ENCODE peak calls at places on chromosomes 7 and 10, in seven cellular contexts. Z is mesendoderm, R is H9, J is neuronal stem cell, L is H1, U is mesenchymal stem cell, W is trophoblast cell. Y is an unnamed sample.

GRCh38 chr10:118584181-118584954 is 11.1 kb downstream of the PRLHR start:
- DNase-seq in Z (no peak), R (no peak), J (no peak), L (no peak), U (peak; percentile 22), W (no peak), Y (peak; percentile 70)

GRCh38 chr10:127195041-127195506 is 1.3 kb downstream of the INSYN2A start:
- DNase-seq in Z (peak; percentile 66), R (peak; percentile 56), J (no peak), L (peak; percentile 67), U (no peak), W (no peak), Y (no peak)

GRCh38 chr7:143288836-143289235 is 685 bp downstream of the CASP2 start:
- DNase-seq in Z (peak; percentile 48), R (no peak), J (no peak), L (no peak), U (peak; percentile 42), W (no peak), Y (peak; percentile 18)

GRCh38 chr10:43707755-43708154 is 59.1 kb upstream of the ZNF32 start:
- DNase-seq in Z (no peak), R (no peak), J (no peak), L (no peak), U (no peak), W (no peak), Y (no peak)

GRCh38 chr7:144404911-144405310 is 1.4 kb upstream of the NOBOX start:
- DNase-seq in Z (no peak), R (no peak), J (no peak), L (no peak), U (no peak), W (no peak), Y (no peak)

GRCh38 chr7:149289856-149290255 is 27.9 kb downstream of the ZNF783 start:
- DNase-seq in Z (no peak), R (peak; percentile 10), J (no peak), L (no peak), U (no peak), W (no peak), Y (no peak)

GRCh38 chr7:132641238-132641637 is 65.0 kb upstream of the PLXNA4 start:
- DNase-seq in Z (no peak), R (no peak), J (no peak), L (no peak), U (no peak), W (no peak), Y (no peak)

GRCh38 chr10:111648046-111648445 is 535.5 kb downstream of the GPAM start:
- DNase-seq in Z (no peak), R (no peak), J (no peak), L (no peak), U (no peak), W (no peak), Y (no peak)

GRCh38 chr7:100162874-100163533 is 4.5 kb upstream of the TRAPPC14 start:
- DNase-seq in Z (peak; percentile 76), R (peak; percentile 55), J (no peak), L (no peak), U (no peak), W (peak; percentile 92), Y (no peak)

GRCh38 chr10:112953760-112954159 is 3.7 kb downstream of the TCF7L2 start:
- DNase-seq in Z (no peak), R (no peak), J (no peak), L (no peak), U (peak; percentile 65), W (no peak), Y (peak; percentile 82)

GRCh38 chr10:5297996-5298395 is 66.8 kb upstream of the UCN3 start:
- DNase-seq in Z (no peak), R (no peak), J (no peak), L (no peak), U (no peak), W (no peak), Y (no peak)

DNA sequence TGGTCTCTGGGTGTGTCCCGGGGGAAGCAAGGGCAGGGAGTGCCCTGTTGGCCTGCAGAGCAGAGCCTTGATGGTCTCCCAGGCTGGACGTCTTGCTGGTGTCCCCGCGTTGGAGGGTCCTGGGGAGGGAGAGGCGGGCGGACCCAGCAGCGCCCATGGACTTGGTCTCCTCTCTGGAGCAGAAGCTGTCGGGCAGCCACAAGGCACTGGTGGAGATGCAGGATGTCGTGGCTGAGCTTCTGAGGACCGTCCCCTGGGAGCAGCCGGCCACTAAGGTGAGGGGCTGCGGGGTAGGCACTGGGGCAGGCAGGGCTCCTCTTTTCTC is 20.9 kb downstream of the TTYH3 start:
- DNase-seq in Z (no peak), R (no peak), J (no peak), L (no peak), U (no peak), W (no peak), Y (no peak)
- H4K8ac ChIP-seq in Z (no peak overlapping the region), R (no peak overlapping the region), J (no peak overlapping the region), L (peak overlapping the region; percentile 35), U (no peak overlapping the region), W (no peak overlapping the region), Y (no peak overlapping the region)

GRCh38 chr10:81177651-81178244 is 640.0 kb downstream of the SH2D4B start:
- DNase-seq in Z (no peak), R (no peak), J (no peak), L (no peak), U (no peak), W (no peak), Y (no peak)
- H4K8ac ChIP-seq in Z (no peak overlapping the region), R (no peak overlapping the region), J (no peak overlapping the region), L (no peak overlapping the region), U (no peak overlapping the region), W (no peak overlapping the region), Y (no peak overlapping the region)

GRCh38 chr10:71825217-71825616 is 25.8 kb downstream of the PSAP start:
- DNase-seq in Z (no peak), R (no peak), J (no peak), L (no peak), U (no peak), W (no peak), Y (no peak)
- H4K8ac ChIP-seq in Z (no peak overlapping the region), R (no peak overlapping the region), J (no peak overlapping the region), L (no peak overlapping the region), U (no peak overlapping the region), W (no peak overlapping the region), Y (no peak overlapping the region)

GRCh38 chr7:82980130-82980529 is 182.6 kb downstream of the PCLO start:
- DNase-seq in Z (no peak), R (no peak), J (no peak), L (no peak), U (no peak), W (no peak), Y (no peak)
- H4K8ac ChIP-seq in Z (no peak overlapping the region), R (no peak overlapping the region), J (no peak overlapping the region), L (no peak overlapping the region), U (no peak overlapping the region), W (no peak overlapping the region), Y (no peak overlapping the region)

GRCh38 chr10:115272482-115272881 is 179.3 kb downstream of the ATRNL1 start:
- DNase-seq in Z (no peak), R (no peak), J (no peak), L (no peak), U (no peak), W (no peak), Y (no peak)

GRCh38 chr10:115278294-115278693 is 185.1 kb downstream of the ATRNL1 start:
- DNase-seq in Z (no peak), R (no peak), J (no peak), L (no peak), U (no peak), W (no peak), Y (no peak)
- H4K8ac ChIP-seq in Z (no peak overlapping the region), R (no peak overlapping the region), J (no peak overlapping the region), L (no peak overlapping the region), U (no peak overlapping the region), W (no peak overlapping the region), Y (no peak overlapping the region)

GRCh38 chr7:4438723-4439245 is 243.3 kb upstream of the FOXK1 start:
- DNase-seq in Z (no peak), R (no peak), J (no peak), L (no peak), U (no peak), W (no peak), Y (no peak)
- H4K8ac ChIP-seq in Z (no peak overlapping the region), R (no peak overlapping the region), J (no peak overlapping the region), L (no peak overlapping the region), U (no peak overlapping the region), W (no peak overlapping the region), Y (no peak overlapping the region)